ENCODE peak calls at places on chromosomes 12 and 14, in five cellular contexts. One of them, this sample, is unnamed.
A peak's percentile ranks its signal among the peaks of the same experiment; 100 is the strongest.

GRCh38 chr12:63292476-63293228 is 141.7 kb upstream of the AVPR1A start:
- DNase-seq in CD8-positive, alpha-beta T cell: no peak
- DNase-seq in SK-N-SH: no peak
- DNase-seq in hepatocyte: no peak
- DNase-seq in ovary: no peak
- DNase-seq in this sample: no peak

GRCh38 chr14:93023039-93023438 is 92.7 kb downstream of the ITPK1 start:
- DNase-seq in SK-N-SH: peak; percentile 83
- DNase-seq in ovary: no peak
- DNase-seq in CD8-positive, alpha-beta T cell: no peak
- DNase-seq in hepatocyte: no peak
- DNase-seq in this sample: no peak

GRCh38 chr14:77307099-77307496 is 13.6 kb downstream of the POMT2 start:
- DNase-seq in CD8-positive, alpha-beta T cell: no peak
- DNase-seq in hepatocyte: peak; percentile 37
- DNase-seq in SK-N-SH: peak; percentile 26
- DNase-seq in ovary: no peak
- DNase-seq in this sample: no peak

GRCh38 chr14:78633747-78634146 is 463.6 kb downstream of the NRXN3 start:
- DNase-seq in ovary: no peak
- DNase-seq in hepatocyte: no peak
- DNase-seq in CD8-positive, alpha-beta T cell: no peak
- DNase-seq in SK-N-SH: no peak
- DNase-seq in this sample: no peak

GRCh38 chr12:62724947-62725447 is 210.0 kb downstream of the PPM1H start:
- DNase-seq in hepatocyte: peak; percentile 85
- DNase-seq in SK-N-SH: no peak
- DNase-seq in ovary: peak; percentile 41
- DNase-seq in CD8-positive, alpha-beta T cell: no peak
- DNase-seq in this sample: no peak

GRCh38 chr12:42590324-42590934 is 883 bp upstream of the PRICKLE1 start:
- DNase-seq in CD8-positive, alpha-beta T cell: no peak
- DNase-seq in ovary: peak; percentile 37
- DNase-seq in hepatocyte: peak; percentile 30
- DNase-seq in SK-N-SH: peak; percentile 50
- DNase-seq in this sample: peak; percentile 62

GRCh38 chr12:106885026-106885425 is 70.7 kb upstream of the TMEM263 start:
- DNase-seq in ovary: no peak
- DNase-seq in CD8-positive, alpha-beta T cell: no peak
- DNase-seq in SK-N-SH: no peak
- DNase-seq in hepatocyte: no peak
- DNase-seq in this sample: no peak

GRCh38 chr14:39406560-39406959 is 25.7 kb downstream of the FBXO33 start:
- DNase-seq in ovary: no peak
- DNase-seq in CD8-positive, alpha-beta T cell: no peak
- DNase-seq in hepatocyte: no peak
- DNase-seq in SK-N-SH: no peak
- DNase-seq in this sample: no peak

GRCh38 chr12:38664661-38665269 is 240.6 kb downstream of the CPNE8 start:
- DNase-seq in ovary: no peak
- DNase-seq in CD8-positive, alpha-beta T cell: no peak
- DNase-seq in SK-N-SH: peak; percentile 26
- DNase-seq in hepatocyte: peak; percentile 25
- DNase-seq in this sample: no peak

GRCh38 chr14:55514819-55515470 is 65.1 kb upstream of the KTN1 start:
- DNase-seq in CD8-positive, alpha-beta T cell: no peak
- DNase-seq in SK-N-SH: no peak
- DNase-seq in hepatocyte: no peak
- DNase-seq in ovary: no peak
- DNase-seq in this sample: no peak

GRCh38 chr12:122051231-122051876 is 27.2 kb upstream of the MLXIP start:
- DNase-seq in hepatocyte: no peak
- DNase-seq in SK-N-SH: no peak
- DNase-seq in ovary: peak; percentile 62
- DNase-seq in CD8-positive, alpha-beta T cell: no peak
- DNase-seq in this sample: peak; percentile 78

GRCh38 chr14:51999084-51999483 is 9.7 kb downstream of the RTRAF start:
- DNase-seq in SK-N-SH: no peak
- DNase-seq in CD8-positive, alpha-beta T cell: no peak
- DNase-seq in ovary: no peak
- DNase-seq in hepatocyte: no peak
- DNase-seq in this sample: no peak

GRCh38 chr14:34536951-34537676 is 2.4 kb downstream of the EAPP start:
- DNase-seq in hepatocyte: no peak
- DNase-seq in CD8-positive, alpha-beta T cell: no peak
- DNase-seq in ovary: no peak
- DNase-seq in SK-N-SH: no peak
- DNase-seq in this sample: no peak

GRCh38 chr12:45273717-45274271 is 57.9 kb downstream of the ANO6 start:
- DNase-seq in ovary: no peak
- DNase-seq in SK-N-SH: no peak
- DNase-seq in hepatocyte: peak; percentile 76
- DNase-seq in CD8-positive, alpha-beta T cell: no peak
- DNase-seq in this sample: peak; percentile 22

GRCh38 chr14:105894978-105895881 is 368.8 kb downstream of the TMEM121 start:
- DNase-seq in SK-N-SH: peak; percentile 25
- DNase-seq in ovary: no peak
- DNase-seq in CD8-positive, alpha-beta T cell: no peak
- DNase-seq in hepatocyte: no peak
- DNase-seq in this sample: peak; percentile 16

GRCh38 chr12:101004891-101005290 is 205.1 kb downstream of the SLC5A8 start:
- DNase-seq in CD8-positive, alpha-beta T cell: no peak
- DNase-seq in hepatocyte: no peak
- DNase-seq in SK-N-SH: no peak
- DNase-seq in ovary: no peak
- DNase-seq in this sample: no peak

GRCh38 chr12:83827193-83827592 is 1085.4 kb downstream of the SLC6A15 start:
- DNase-seq in ovary: no peak
- DNase-seq in SK-N-SH: no peak
- DNase-seq in CD8-positive, alpha-beta T cell: no peak
- DNase-seq in hepatocyte: no peak
- DNase-seq in this sample: no peak

GRCh38 chr14:105999361-106000028 is 473.1 kb downstream of the TMEM121 start:
- DNase-seq in SK-N-SH: no peak
- DNase-seq in CD8-positive, alpha-beta T cell: peak; percentile 85
- DNase-seq in hepatocyte: peak; percentile 11
- DNase-seq in ovary: no peak
- DNase-seq in this sample: peak; percentile 39

GRCh38 chr14:21136024-21136423 is 19.8 kb downstream of the OR5AU1 start:
- DNase-seq in SK-N-SH: peak; percentile 51
- DNase-seq in hepatocyte: no peak
- DNase-seq in ovary: no peak
- DNase-seq in CD8-positive, alpha-beta T cell: no peak
- DNase-seq in this sample: no peak

GRCh38 chr12:62190921-62191746 is 69.1 kb upstream of the USP15 start:
- DNase-seq in ovary: peak; percentile 27
- DNase-seq in hepatocyte: peak; percentile 11
- DNase-seq in SK-N-SH: peak; percentile 31
- DNase-seq in CD8-positive, alpha-beta T cell: no peak
- DNase-seq in this sample: peak; percentile 15

GRCh38 chr14:78595797-78596196 is 425.6 kb downstream of the NRXN3 start:
- DNase-seq in CD8-positive, alpha-beta T cell: no peak
- DNase-seq in hepatocyte: peak; percentile 18
- DNase-seq in ovary: no peak
- DNase-seq in SK-N-SH: peak; percentile 27
- DNase-seq in this sample: no peak

GRCh38 chr12:116520801-116521471 is 38.2 kb upstream of the MAP1LC3B2 start:
- DNase-seq in CD8-positive, alpha-beta T cell: no peak
- DNase-seq in ovary: no peak
- DNase-seq in SK-N-SH: peak; percentile 35
- DNase-seq in hepatocyte: no peak
- DNase-seq in this sample: no peak

GRCh38 chr12:128557231-128557630 is 266.5 kb downstream of the SLC15A4 start:
- DNase-seq in CD8-positive, alpha-beta T cell: no peak
- DNase-seq in SK-N-SH: no peak
- DNase-seq in hepatocyte: no peak
- DNase-seq in ovary: no peak
- DNase-seq in this sample: no peak

GRCh38 chr14:97687944-97688625 is 890.9 kb downstream of the VRK1 start:
- DNase-seq in SK-N-SH: no peak
- DNase-seq in ovary: no peak
- DNase-seq in CD8-positive, alpha-beta T cell: no peak
- DNase-seq in hepatocyte: no peak
- DNase-seq in this sample: no peak

GRCh38 chr14:77158175-77158908 is 16.8 kb upstream of the ZDHHC22 start:
- DNase-seq in hepatocyte: peak; percentile 65
- DNase-seq in ovary: no peak
- DNase-seq in SK-N-SH: peak; percentile 76
- DNase-seq in CD8-positive, alpha-beta T cell: no peak
- DNase-seq in this sample: peak; percentile 53

GRCh38 chr14:22994762-22995275 is 12.5 kb upstream of the AJUBA start:
- DNase-seq in ovary: no peak
- DNase-seq in SK-N-SH: peak; percentile 77
- DNase-seq in CD8-positive, alpha-beta T cell: peak; percentile 46
- DNase-seq in hepatocyte: peak; percentile 64
- DNase-seq in this sample: no peak

GRCh38 chr14:68943107-68943506 is 36.0 kb downstream of the ACTN1 start:
- DNase-seq in hepatocyte: no peak
- DNase-seq in SK-N-SH: no peak
- DNase-seq in ovary: no peak
- DNase-seq in CD8-positive, alpha-beta T cell: no peak
- DNase-seq in this sample: no peak

GRCh38 chr12:118119449-118119879 is 15.7 kb upstream of the VSIG10 start:
- DNase-seq in SK-N-SH: no peak
- DNase-seq in ovary: no peak
- DNase-seq in CD8-positive, alpha-beta T cell: no peak
- DNase-seq in hepatocyte: no peak
- DNase-seq in this sample: no peak

GRCh38 chr12:998020-998874 is 7.2 kb downstream of the ERC1 start:
- DNase-seq in CD8-positive, alpha-beta T cell: no peak
- DNase-seq in hepatocyte: peak; percentile 49
- DNase-seq in ovary: no peak
- DNase-seq in SK-N-SH: no peak
- DNase-seq in this sample: no peak

GRCh38 chr12:67666605-67667004 is 18.1 kb downstream of the DYRK2 start:
- DNase-seq in SK-N-SH: no peak
- DNase-seq in hepatocyte: no peak
- DNase-seq in CD8-positive, alpha-beta T cell: no peak
- DNase-seq in ovary: no peak
- DNase-seq in this sample: no peak

GRCh38 chr12:128268348-128268725 is 1.4 kb downstream of the TMEM132C start:
- DNase-seq in CD8-positive, alpha-beta T cell: no peak
- DNase-seq in SK-N-SH: peak; percentile 40
- DNase-seq in hepatocyte: no peak
- DNase-seq in ovary: no peak
- DNase-seq in this sample: no peak

GRCh38 chr14:51676549-51676948 is 24.8 kb downstream of the FRMD6 start:
- DNase-seq in ovary: no peak
- DNase-seq in CD8-positive, alpha-beta T cell: no peak
- DNase-seq in hepatocyte: no peak
- DNase-seq in SK-N-SH: no peak
- DNase-seq in this sample: no peak

GRCh38 chr12:56521590-56522371 is at the start of gene RBMS2:
- DNase-seq in hepatocyte: peak; percentile 93
- DNase-seq in SK-N-SH: peak; percentile 75
- DNase-seq in CD8-positive, alpha-beta T cell: peak; percentile 66
- DNase-seq in ovary: peak; percentile 81
- DNase-seq in this sample: peak; percentile 73

GRCh38 chr12:86613306-86613705 is 357.1 kb upstream of the MGAT4C start:
- DNase-seq in ovary: no peak
- DNase-seq in CD8-positive, alpha-beta T cell: no peak
- DNase-seq in SK-N-SH: no peak
- DNase-seq in hepatocyte: no peak
- DNase-seq in this sample: no peak

GRCh38 chr12:24470050-24470449 is 478.9 kb downstream of the BCAT1 start:
- DNase-seq in hepatocyte: no peak
- DNase-seq in CD8-positive, alpha-beta T cell: no peak
- DNase-seq in SK-N-SH: no peak
- DNase-seq in ovary: no peak
- DNase-seq in this sample: no peak

GRCh38 chr12:46218509-46219095 is 50.2 kb downstream of the SLC38A1 start:
- DNase-seq in hepatocyte: no peak
- DNase-seq in CD8-positive, alpha-beta T cell: no peak
- DNase-seq in ovary: no peak
- DNase-seq in SK-N-SH: no peak
- DNase-seq in this sample: no peak

GRCh38 chr14:104561661-104562495 is 17.7 kb upstream of the C14orf180 start:
- DNase-seq in ovary: no peak
- DNase-seq in hepatocyte: no peak
- DNase-seq in CD8-positive, alpha-beta T cell: no peak
- DNase-seq in SK-N-SH: no peak
- DNase-seq in this sample: peak; percentile 32
- H3K27ac ChIP-seq in ovary: no peak overlapping the region
- H3K27ac ChIP-seq in hepatocyte: no peak overlapping the region
- H3K27ac ChIP-seq in CD8-positive, alpha-beta T cell: no peak overlapping the region
- H3K27ac ChIP-seq in SK-N-SH: no peak overlapping the region
- H3K27ac ChIP-seq in this sample: no peak overlapping the region

DNA sequence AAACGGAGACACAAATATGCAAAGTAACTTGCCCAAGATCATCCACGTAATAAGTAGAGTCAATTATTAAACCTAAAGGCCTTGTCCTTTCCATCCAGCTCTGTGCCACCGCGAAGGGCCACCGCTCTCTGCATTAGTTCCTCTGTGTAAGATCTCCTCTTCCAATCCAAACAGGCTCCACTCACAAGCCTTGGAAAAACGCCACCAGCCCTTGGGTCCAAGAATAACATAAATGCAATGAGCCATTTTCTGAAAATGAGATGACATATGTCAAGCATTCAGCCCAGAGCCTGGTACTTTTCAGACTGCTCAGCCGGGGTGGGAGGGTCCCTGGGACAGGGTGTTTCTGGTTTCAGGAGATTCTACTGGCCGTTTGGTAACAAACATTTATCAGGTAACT is 30.0 kb downstream of the DGLUCY start:
- DNase-seq in ovary: no peak
- DNase-seq in SK-N-SH: no peak
- DNase-seq in hepatocyte: no peak
- DNase-seq in CD8-positive, alpha-beta T cell: no peak
- DNase-seq in this sample: no peak
- H3K27ac ChIP-seq in ovary: no peak overlapping the region
- H3K27ac ChIP-seq in SK-N-SH: no peak overlapping the region
- H3K27ac ChIP-seq in hepatocyte: no peak overlapping the region
- H3K27ac ChIP-seq in CD8-positive, alpha-beta T cell: no peak overlapping the region
- H3K27ac ChIP-seq in this sample: peak overlapping the region; percentile 60

GRCh38 chr12:87847147-87847546 is 182.1 kb downstream of the C12orf50 start:
- DNase-seq in CD8-positive, alpha-beta T cell: no peak
- DNase-seq in ovary: no peak
- DNase-seq in hepatocyte: no peak
- DNase-seq in SK-N-SH: no peak
- DNase-seq in this sample: no peak
- H3K27ac ChIP-seq in CD8-positive, alpha-beta T cell: no peak overlapping the region
- H3K27ac ChIP-seq in ovary: no peak overlapping the region
- H3K27ac ChIP-seq in hepatocyte: no peak overlapping the region
- H3K27ac ChIP-seq in SK-N-SH: no peak overlapping the region
- H3K27ac ChIP-seq in this sample: no peak overlapping the region

DNA sequence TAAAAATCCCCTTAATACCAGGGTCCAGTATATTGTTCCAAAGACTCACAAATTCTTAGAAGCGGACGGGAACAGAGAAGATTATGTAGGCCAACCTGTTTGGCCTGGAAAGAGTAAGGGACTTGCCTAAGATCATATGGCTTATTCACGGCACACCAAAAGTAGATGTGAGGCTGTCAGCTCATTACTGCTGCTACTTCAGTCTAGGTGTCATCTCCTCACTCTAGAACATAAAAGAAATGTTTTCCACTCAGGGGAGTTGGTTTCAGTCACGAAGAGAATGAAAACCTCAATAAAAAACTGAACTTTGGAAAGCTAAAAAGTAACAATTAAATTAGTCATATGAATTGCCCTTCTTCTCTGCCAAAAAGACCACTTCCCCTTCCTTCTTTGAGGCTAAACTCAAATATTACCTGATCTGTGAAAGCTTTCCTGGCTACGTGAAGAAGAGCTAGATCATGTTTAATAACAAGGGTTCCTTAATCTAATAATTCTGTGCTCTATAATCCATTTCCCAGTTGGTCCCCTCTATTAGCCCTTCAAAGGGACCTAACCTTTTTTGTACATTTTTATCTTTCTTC is 710 bp upstream of the CEP128 start:
- DNase-seq in ovary: no peak
- DNase-seq in SK-N-SH: no peak
- DNase-seq in CD8-positive, alpha-beta T cell: no peak
- DNase-seq in hepatocyte: no peak
- DNase-seq in this sample: no peak
- H3K27ac ChIP-seq in ovary: no peak overlapping the region
- H3K27ac ChIP-seq in SK-N-SH: peak overlapping the region; percentile 23
- H3K27ac ChIP-seq in CD8-positive, alpha-beta T cell: no peak overlapping the region
- H3K27ac ChIP-seq in hepatocyte: peak overlapping the region; percentile 33
- H3K27ac ChIP-seq in this sample: peak overlapping the region; percentile 64